ENCODE peak calls at places on chromosomes 13 and 19, in four cellular contexts. C, P, Q and U are unnamed samples.

GRCh38 chr13:112995395-112996091 is 26.5 kb downstream of the MCF2L start:
- DNase-seq in Q (no peak), P (no peak), C (no peak), U (no peak)

GRCh38 chr19:30149300-30149699 is 207.3 kb downstream of the URI1 start:
- DNase-seq in C (no peak), Q (no peak), P (no peak), U (no peak)

GRCh38 chr19:13460045-13460444 is 46.2 kb downstream of the CACNA1A start:
- DNase-seq in P (peak), Q (no peak), C (no peak), U (no peak)

GRCh38 chr13:51501592-51502205 is 48.9 kb upstream of the INTS6 start:
- DNase-seq in C (no peak), P (no peak), Q (no peak), U (no peak)

GRCh38 chr13:47798906-47799305 is 202.2 kb downstream of the SUCLA2 start:
- DNase-seq in Q (no peak), P (no peak), C (no peak), U (peak)

GRCh38 chr13:93002071-93002470 is 224.5 kb upstream of the GPC6 start:
- DNase-seq in Q (no peak), C (no peak), P (no peak), U (no peak)

GRCh38 chr19:14019100-14019499 is 8.8 kb upstream of the RLN3 start:
- DNase-seq in P (no peak), C (no peak), Q (no peak), U (no peak)

GRCh38 chr19:54299515-54299914 is 13.5 kb downstream of the LILRA5 start:
- DNase-seq in P (no peak), C (no peak), Q (no peak), U (no peak)

GRCh38 chr13:45786293-45786920 is 65.1 kb downstream of the SIAH3 start:
- DNase-seq in P (no peak), C (no peak), Q (no peak), U (no peak)

GRCh38 chr19:1252221-1252817 is 3.9 kb downstream of the MIDN start:
- DNase-seq in P (peak), Q (peak), C (peak), U (peak)

GRCh38 chr13:105984236-105984635 is 551.2 kb downstream of the EFNB2 start:
- DNase-seq in P (no peak), C (no peak), Q (no peak), U (no peak)

GRCh38 chr19:44746616-44746945 is 1.9 kb upstream of the BCL3 start:
- DNase-seq in P (no peak), C (no peak), Q (no peak), U (no peak)

GRCh38 chr13:101838305-101838835 is 385.9 kb downstream of the ITGBL1 start:
- DNase-seq in Q (no peak), C (no peak), P (no peak), U (no peak)

GRCh38 chr19:3612330-3612729 is 5.7 kb upstream of the TBXA2R start:
- DNase-seq in P (no peak), Q (no peak), C (no peak), U (no peak)

GRCh38 chr13:41107104-41107571 is 25.5 kb downstream of the KBTBD6 start:
- DNase-seq in Q (no peak), P (no peak), C (no peak), U (no peak)

GRCh38 chr13:34347784-34348573 is 530.0 kb downstream of the RFC3 start:
- DNase-seq in P (no peak), Q (no peak), C (no peak), U (no peak)

GRCh38 chr13:32134991-32135390 is 103.4 kb downstream of the FRY start:
- DNase-seq in C (no peak), P (no peak), Q (no peak), U (no peak)

GRCh38 chr13:44653261-44653660 is 77.1 kb upstream of the TSC22D1 start:
- DNase-seq in Q (no peak), C (no peak), P (no peak), U (no peak)

GRCh38 chr13:110329258-110329657 is 22.2 kb downstream of the COL4A2 start:
- DNase-seq in Q (no peak), C (no peak), P (no peak), U (no peak)

GRCh38 chr19:17020823-17021222 is 5.8 kb downstream of the CPAMD8 start:
- DNase-seq in C (no peak), P (no peak), Q (no peak), U (peak)

GRCh38 chr13:22240716-22241115 is 569.8 kb downstream of the FGF9 start:
- DNase-seq in C (no peak), Q (no peak), P (no peak), U (no peak)

GRCh38 chr19:41993612-41994483 is at the start of gene ATP1A3:
- DNase-seq in P (peak), C (peak), Q (peak), U (peak)